ENCODE peak calls at places on chromosomes 11 and 22, in seven cellular contexts. Y is osteoblast; P is SK-N-SH; M is brain microvascular endothelial cell; K is upper lobe of right lung; E is IMR-90; G is CD8-positive, alpha-beta memory T cell. J is an unnamed sample.

GRCh38 chr11:17188675-17189074 is 19.1 kb downstream of the PIK3C2A start:
- DNase-seq in Y (no peak), P (no peak), M (no peak), K (no peak), E (no peak), G (no peak), J (no peak)

GRCh38 chr11:128872594-128872993 is 5.5 kb upstream of the KCNJ1 start:
- DNase-seq in Y (no peak), P (no peak), M (no peak), K (no peak), E (no peak), G (no peak), J (no peak)

GRCh38 chr11:17686185-17686980 is 33.0 kb upstream of the MYOD1 start:
- DNase-seq in Y (no peak), P (peak; percentile 89), M (no peak), K (no peak), E (no peak), G (no peak), J (no peak)

GRCh38 chr11:95531116-95531515 is 258.5 kb downstream of the FAM76B start:
- DNase-seq in Y (no peak), P (no peak), M (no peak), K (no peak), E (no peak), G (no peak), J (no peak)

GRCh38 chr11:104033134-104033533 is 3.3 kb upstream of the DDI1 start:
- DNase-seq in Y (peak; percentile 46), P (peak; percentile 45), M (peak; percentile 73), K (no peak), E (peak; percentile 97), G (no peak), J (no peak)

GRCh38 chr11:26522912-26523610 is 49.0 kb downstream of the MUC15 start:
- DNase-seq in Y (no peak), P (no peak), M (peak; percentile 7), K (no peak), E (peak; percentile 6), G (no peak), J (no peak)

GRCh38 chr11:11252403-11252802 is 100.6 kb downstream of the CSNK2A3 start:
- DNase-seq in Y (no peak), P (no peak), M (no peak), K (no peak), E (no peak), G (no peak), J (no peak)

GRCh38 chr11:63551889-63552266 is 11.3 kb downstream of the PLAAT2 start:
- DNase-seq in Y (no peak), P (no peak), M (no peak), K (no peak), E (no peak), G (no peak), J (no peak)

GRCh38 chr11:36222755-36223635 is 66.2 kb downstream of the COMMD9 start:
- DNase-seq in Y (no peak), P (no peak), M (no peak), K (no peak), E (peak; percentile 38), G (no peak), J (no peak)

GRCh38 chr22:17103351-17103750 is 17.8 kb downstream of the TMEM121B start:
- DNase-seq in Y (peak; percentile 50), P (no peak), M (no peak), K (peak; percentile 17), E (no peak), G (no peak), J (no peak)

GRCh38 chr11:72519220-72519881 is 85.0 kb upstream of the CLPB start:
- DNase-seq in Y (peak; percentile 77), P (peak; percentile 39), M (no peak), K (no peak), E (peak; percentile 12), G (peak; percentile 6), J (no peak)

DNA sequence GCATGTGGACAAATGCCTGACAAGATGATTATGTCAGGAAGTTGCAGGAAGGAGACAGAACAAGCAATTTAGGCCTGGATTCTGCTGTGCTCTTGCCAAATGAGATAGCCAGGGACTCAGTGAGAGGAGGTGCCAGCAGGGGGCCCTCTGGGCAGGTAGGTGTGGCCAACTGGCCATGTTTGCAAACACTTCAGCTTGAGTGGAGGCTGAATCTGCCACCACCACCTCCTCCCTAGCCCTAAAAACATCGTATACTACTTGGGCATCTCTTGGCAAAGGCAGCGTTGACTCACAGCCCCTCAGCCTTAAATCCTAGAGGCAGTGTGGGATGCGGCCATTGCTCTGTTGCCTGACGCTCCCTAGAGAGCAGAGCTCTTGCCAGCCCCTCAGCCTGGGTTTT is 95.1 kb upstream of the PLET1 start:
- DNase-seq in Y (peak; percentile 48), P (peak; percentile 46), M (no peak), K (peak; percentile 73), E (peak; percentile 35), G (no peak), J (no peak)
- H3K27ac ChIP-seq in Y (no peak overlapping the region), P (no peak overlapping the region), M (no peak overlapping the region), K (no peak overlapping the region), E (no peak overlapping the region), G (no peak overlapping the region), J (no peak overlapping the region)

GRCh38 chr11:117986981-117987495 is 844 bp downstream of the IL10RA start:
- DNase-seq in Y (no peak), P (no peak), M (no peak), K (no peak), E (no peak), G (no peak), J (no peak)
- H3K27ac ChIP-seq in Y (no peak overlapping the region), P (no peak overlapping the region), M (no peak overlapping the region), K (peak overlapping the region; percentile 76), E (no peak overlapping the region), G (peak overlapping the region; percentile 98), J (peak overlapping the region; percentile 60)

GRCh38 chr11:84295815-84296214 is 1009.6 kb upstream of the CCDC90B start:
- DNase-seq in Y (no peak), P (no peak), M (no peak), K (no peak), E (no peak), G (no peak), J (no peak)

GRCh38 chr11:84292955-84293354 is 1006.8 kb upstream of the CCDC90B start:
- DNase-seq in Y (no peak), P (no peak), M (no peak), K (no peak), E (no peak), G (no peak), J (no peak)

GRCh38 chr11:84291996-84292395 is 1005.8 kb upstream of the CCDC90B start:
- DNase-seq in Y (no peak), P (no peak), M (no peak), K (no peak), E (peak; percentile 39), G (no peak), J (no peak)

GRCh38 chr11:84289381-84289906 is 1003.3 kb upstream of the CCDC90B start:
- DNase-seq in Y (no peak), P (no peak), M (peak; percentile 34), K (no peak), E (peak; percentile 78), G (no peak), J (no peak)

GRCh38 chr11:84290647-84291046 is 1004.5 kb upstream of the CCDC90B start:
- DNase-seq in Y (no peak), P (no peak), M (no peak), K (no peak), E (peak; percentile 59), G (no peak), J (no peak)
- H3K27ac ChIP-seq in Y (peak overlapping the region; percentile 48), P (no peak overlapping the region), M (peak overlapping the region; percentile 22), K (no peak overlapping the region), E (no peak overlapping the region), G (no peak overlapping the region), J (peak overlapping the region; percentile 42)

GRCh38 chr11:5364214-5364613 is 12.9 kb downstream of the OR51B6 start:
- DNase-seq in Y (peak; percentile 38), P (no peak), M (peak; percentile 93), K (no peak), E (peak; percentile 96), G (no peak), J (no peak)

GRCh38 chr11:5369793-5370192 is 13.8 kb upstream of the OR51M1 start:
- DNase-seq in Y (peak; percentile 73), P (peak; percentile 1), M (peak; percentile 75), K (no peak), E (peak; percentile 90), G (no peak), J (no peak)

GRCh38 chr11:5366856-5367255 is 15.5 kb downstream of the OR51B6 start:
- DNase-seq in Y (no peak), P (no peak), M (no peak), K (no peak), E (peak; percentile 34), G (no peak), J (no peak)

GRCh38 chr11:5367461-5368074 is 16.0 kb upstream of the OR51M1 start:
- DNase-seq in Y (no peak), P (no peak), M (peak; percentile 83), K (no peak), E (peak; percentile 93), G (no peak), J (no peak)

GRCh38 chr11:5368502-5369043 is 15.0 kb upstream of the OR51M1 start:
- DNase-seq in Y (no peak), P (no peak), M (no peak), K (no peak), E (no peak), G (no peak), J (no peak)
- H3K27ac ChIP-seq in Y (peak overlapping the region; percentile 91), P (no peak overlapping the region), M (no peak overlapping the region), K (no peak overlapping the region), E (peak overlapping the region; percentile 72), G (no peak overlapping the region), J (no peak overlapping the region)

GRCh38 chr11:122709042-122709760 is 53.7 kb downstream of the UBASH3B start:
- DNase-seq in Y (peak; percentile 89), P (no peak), M (peak; percentile 84), K (no peak), E (peak; percentile 82), G (no peak), J (no peak)
- H3K27ac ChIP-seq in Y (peak overlapping the region; percentile 98), P (no peak overlapping the region), M (peak overlapping the region; percentile 92), K (no peak overlapping the region), E (peak overlapping the region; percentile 28), G (no peak overlapping the region), J (no peak overlapping the region)

DNA sequence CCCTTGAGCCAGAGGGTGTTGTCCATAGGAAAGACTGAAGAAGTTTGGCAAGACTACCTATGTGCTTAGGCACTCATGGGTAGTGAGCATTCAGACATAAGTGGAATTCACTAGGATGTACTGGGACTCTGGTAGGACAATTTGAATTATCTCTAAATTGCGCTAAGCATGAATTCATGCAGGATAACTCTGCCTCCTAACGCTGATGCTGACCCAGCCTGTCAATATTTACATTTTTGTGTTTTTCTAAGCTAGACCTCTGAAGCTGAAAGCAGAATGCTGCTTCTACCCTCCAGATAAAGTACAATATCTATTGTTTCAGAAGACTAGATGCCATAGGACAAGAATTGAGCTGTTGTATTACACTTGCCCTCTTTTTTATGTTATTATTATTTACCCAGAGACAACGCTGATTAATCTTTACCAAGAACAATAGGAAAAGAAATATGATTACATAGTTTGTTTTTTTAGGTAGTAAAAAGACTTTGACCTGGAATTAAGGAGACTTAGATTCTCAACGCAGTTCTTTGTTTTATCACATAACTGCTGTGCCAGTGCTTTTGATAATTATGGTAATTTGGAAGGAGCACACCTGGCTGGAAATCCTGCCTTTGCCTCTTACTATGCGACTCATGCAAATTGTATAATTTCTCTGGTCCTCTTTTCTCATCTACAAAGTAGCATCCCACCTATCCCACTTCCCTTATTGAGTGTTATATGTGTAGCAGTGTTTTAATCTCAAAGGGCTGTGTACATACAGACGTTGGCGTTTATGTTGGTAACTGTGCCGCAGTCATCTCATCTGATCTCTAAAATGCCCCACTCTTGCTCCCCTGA is 21.2 kb upstream of the GRAMD1B start:
- DNase-seq in Y (no peak), P (no peak), M (no peak), K (no peak), E (no peak), G (no peak), J (no peak)
- H3K27ac ChIP-seq in Y (no peak overlapping the region), P (no peak overlapping the region), M (no peak overlapping the region), K (no peak overlapping the region), E (no peak overlapping the region), G (no peak overlapping the region), J (no peak overlapping the region)

J was measured in substantia nigra.